ENCODE peak calls at places on chromosome 18, in seven cellular contexts. V is AG04450, D is WTC11, L is fibroblast of the aortic adventitia, Y is nephron progenitor cell, X is psoas muscle, Z is RWPE1. B is an unnamed sample.
A peak's percentile ranks its signal among the peaks of the same experiment; 100 is the strongest.

GRCh38 chr18:79715280-79715679 is 35.7 kb downstream of the CTDP1 start:
- DNase-seq in Z (no peak), X (no peak), Y (no peak), V (no peak), D (no peak), L (no peak), B (no peak)

GRCh38 chr18:28439870-28440269 is 262.9 kb upstream of the CDH2 start:
- DNase-seq in X (no peak), V (no peak), Z (no peak), Y (no peak), D (no peak), L (no peak), B (no peak)

GRCh38 chr18:74861154-74861553 is 263.5 kb downstream of the ZNF407 start:
- DNase-seq in Y (no peak), D (no peak), V (peak; percentile 27), X (no peak), L (peak; percentile 4), Z (no peak), B (no peak)

GRCh38 chr18:56175309-56175708 is 463.1 kb downstream of the TXNL1 start:
- DNase-seq in X (no peak), Z (no peak), Y (no peak), D (no peak), V (no peak), L (no peak), B (no peak)

GRCh38 chr18:702957-703659 is 9.3 kb downstream of the ENOSF1 start:
- DNase-seq in Y (no peak), Z (peak; percentile 89), V (peak; percentile 61), X (no peak), L (peak; percentile 83), D (no peak), B (no peak)

GRCh38 chr18:13179566-13180113 is 38.9 kb upstream of the LDLRAD4 start:
- DNase-seq in X (no peak), V (no peak), L (no peak), Z (no peak), D (no peak), Y (no peak), B (peak; percentile 74)

GRCh38 chr18:3251963-3252277 is 4.3 kb downstream of the MYL12A start:
- DNase-seq in D (no peak), L (peak; percentile 60), Z (no peak), X (no peak), V (no peak), Y (no peak), B (no peak)

GRCh38 chr18:36321636-36322407 is 24.3 kb downstream of the FHOD3 start:
- DNase-seq in Z (peak; percentile 55), D (no peak), Y (no peak), L (no peak), V (no peak), X (no peak), B (no peak)

GRCh38 chr18:34809697-34810096 is 99.6 kb downstream of the DTNA start:
- DNase-seq in L (peak; percentile 46), Y (peak; percentile 34), D (peak; percentile 75), X (peak; percentile 51), Z (no peak), V (no peak), B (peak; percentile 35)

GRCh38 chr18:62788891-62789290 is 73.5 kb downstream of the PHLPP1 start:
- DNase-seq in D (no peak), Y (no peak), V (no peak), Z (no peak), L (no peak), X (no peak), B (peak; percentile 24)

GRCh38 chr18:63267990-63268721 is 51.4 kb downstream of the BCL2 start:
- DNase-seq in Y (peak; percentile 7), D (no peak), X (no peak), V (no peak), L (no peak), Z (no peak), B (no peak)

GRCh38 chr18:55900380-55900779 is 312.4 kb upstream of the TCF4 start:
- DNase-seq in D (no peak), Z (no peak), Y (no peak), X (no peak), L (peak; percentile 75), V (no peak), B (no peak)

GRCh38 chr18:1528964-1529509 is 624.4 kb downstream of the ADCYAP1 start:
- DNase-seq in Y (no peak), X (no peak), V (no peak), Z (no peak), L (no peak), D (no peak), B (no peak)

GRCh38 chr18:79403723-79404566 is 8.2 kb downstream of the NFATC1 start:
- DNase-seq in L (no peak), X (no peak), D (no peak), V (no peak), Y (peak; percentile 1), Z (peak; percentile 73), B (no peak)

GRCh38 chr18:40063488-40063887 is 1891.5 kb upstream of the PIK3C3 start:
- DNase-seq in Z (no peak), D (no peak), L (no peak), X (no peak), Y (no peak), V (no peak), B (no peak)

GRCh38 chr18:59140287-59140885 is 702 bp downstream of the SEC11C start:
- DNase-seq in D (peak; percentile 22), Z (peak; percentile 34), L (peak; percentile 46), V (no peak), X (no peak), Y (peak; percentile 39), B (peak; percentile 33)

GRCh38 chr18:58272779-58273500 is 228.9 kb downstream of the NEDD4L start:
- DNase-seq in Z (no peak), Y (no peak), X (no peak), V (no peak), D (no peak), L (no peak), B (no peak)

GRCh38 chr18:76451475-76452331 is 43.3 kb downstream of the ZNF516 start:
- DNase-seq in L (no peak), D (no peak), V (no peak), Y (peak; percentile 32), Z (no peak), X (no peak), B (no peak)

GRCh38 chr18:35497006-35497333 is 790 bp downstream of the INO80C start:
- DNase-seq in V (no peak), L (peak; percentile 61), Z (peak; percentile 7), Y (no peak), D (no peak), X (no peak), B (peak; percentile 59)

GRCh38 chr18:8660316-8660715 is 45.0 kb upstream of the MTCL1 start:
- DNase-seq in Z (no peak), D (no peak), V (no peak), X (no peak), L (no peak), Y (no peak), B (no peak)

GRCh38 chr18:70578480-70578879 is 289.6 kb downstream of the SOCS6 start:
- DNase-seq in D (peak; percentile 19), V (no peak), Z (no peak), X (peak; percentile 12), L (no peak), Y (peak; percentile 40), B (no peak)
- TF ChIP-seq CTCF in D (no peak), V (no peak), Z (no peak), X (no peak), L (no peak), Y (no peak), B (no peak)

DNA sequence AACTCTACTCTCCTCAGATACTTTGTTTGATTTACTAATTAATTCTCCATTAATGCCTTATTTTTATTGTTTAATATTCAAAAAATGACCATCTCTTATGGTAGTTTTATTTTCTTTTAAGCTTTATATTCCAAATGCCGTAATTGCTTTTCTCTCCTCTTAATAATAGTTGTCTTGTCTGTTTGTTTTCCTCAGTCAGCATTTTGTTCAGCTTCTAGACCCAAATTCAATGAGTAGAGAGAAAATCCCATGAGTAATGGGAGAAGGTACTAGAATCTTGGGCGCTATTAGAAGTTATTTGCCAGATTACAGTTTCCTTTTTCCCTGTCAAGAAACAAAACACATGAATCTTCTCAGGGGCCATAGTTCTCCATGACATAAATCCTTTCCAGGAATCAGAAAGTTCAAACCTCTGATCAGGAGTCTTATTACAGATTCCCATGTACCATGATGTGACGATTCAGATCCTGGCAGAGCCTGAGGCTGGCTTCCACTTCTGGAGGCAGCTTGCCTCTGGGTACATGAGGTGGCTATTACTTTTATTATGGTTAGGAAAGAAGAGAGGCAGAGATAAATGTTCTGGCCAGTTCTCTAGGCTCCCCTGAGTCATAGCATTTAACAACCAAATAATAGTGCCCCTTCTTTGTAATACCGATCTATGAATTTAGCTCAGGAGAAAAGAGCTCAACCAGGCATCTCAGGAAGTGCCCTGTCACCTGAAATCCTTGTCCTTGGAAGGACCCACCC is 485.1 kb upstream of the SETBP1 start:
- DNase-seq in V (no peak), X (no peak), Z (no peak), L (no peak), Y (no peak), D (no peak), B (no peak)
- TF ChIP-seq CTCF in V (no peak), X (no peak), Z (no peak), L (no peak), Y (no peak), D (no peak), B (no peak)

DNA sequence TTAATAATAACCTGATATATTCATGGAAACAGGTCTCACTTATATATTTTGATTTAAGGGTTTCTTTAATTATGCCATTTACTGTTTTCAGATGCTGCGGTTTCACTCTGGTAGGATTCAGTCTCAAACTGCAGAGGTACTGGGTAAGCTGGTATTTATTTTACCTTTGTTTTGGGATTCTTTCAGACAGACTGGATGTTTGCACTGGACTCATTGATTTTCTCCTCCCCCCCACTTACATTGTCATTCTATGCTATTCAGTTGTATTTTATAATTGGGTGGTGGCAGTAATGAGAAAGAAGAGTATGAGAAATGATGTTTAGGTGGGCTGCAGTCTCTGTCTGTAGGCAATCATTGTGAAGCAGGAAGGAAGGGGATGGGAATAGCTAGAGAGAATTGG is 155.6 kb downstream of the AQP4 start:
- DNase-seq in D (no peak), V (no peak), Z (no peak), Y (no peak), L (no peak), X (no peak), B (no peak)
- TF ChIP-seq CTCF in D (no peak), V (no peak), Z (no peak), Y (no peak), L (no peak), X (no peak), B (no peak)

DNA sequence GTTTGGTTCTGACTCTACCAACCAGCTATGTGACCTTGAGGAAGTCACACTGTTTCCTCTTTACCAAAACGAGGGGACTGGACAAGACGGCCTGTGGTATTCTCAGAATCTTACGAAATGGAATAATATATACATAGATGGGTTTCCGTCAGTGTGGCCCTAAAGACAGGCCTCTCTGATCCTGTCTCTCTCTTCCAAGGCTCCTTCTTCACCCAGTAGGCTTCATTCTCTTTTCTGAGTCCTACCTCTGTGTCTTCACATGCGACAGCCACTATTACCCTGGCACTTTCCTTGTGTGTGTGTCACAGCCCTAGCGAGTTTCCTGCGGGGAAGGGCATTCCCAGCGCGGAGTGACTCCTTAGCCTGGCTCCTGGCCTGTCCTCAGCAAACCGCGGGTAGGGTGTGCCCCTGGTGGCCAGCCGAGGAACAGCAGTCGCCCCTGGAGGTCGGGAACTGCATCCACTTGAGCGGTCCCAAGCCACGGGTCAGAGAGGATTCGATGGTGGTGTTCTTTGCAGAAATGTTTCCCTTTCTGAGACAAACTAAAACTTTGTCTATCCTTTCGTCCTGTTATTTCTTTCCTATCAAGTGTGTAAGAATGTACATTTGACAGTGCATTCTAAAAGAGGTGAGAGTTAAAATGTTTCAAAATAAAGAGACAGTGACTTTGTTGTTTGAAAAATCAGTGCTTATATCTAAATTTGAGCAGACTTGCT is 63.3 kb downstream of the RAB31 start:
- DNase-seq in Z (peak; percentile 64), Y (peak; percentile 95), V (no peak), X (peak; percentile 86), L (peak; percentile 54), D (peak; percentile 96), B (peak; percentile 86)
- TF ChIP-seq CTCF in Z (peak; percentile 85), Y (peak; percentile 98), V (peak; percentile 96), X (peak; percentile 98), L (peak; percentile 93), D (peak; percentile 99), B (peak; percentile 99)

GRCh38 chr18:47397671-47398319 is 146.3 kb upstream of the SKOR2 start:
- DNase-seq in Z (no peak), D (peak; percentile 73), V (no peak), L (no peak), X (no peak), Y (peak; percentile 36), B (peak; percentile 10)
- TF ChIP-seq CTCF in Z (no peak), D (peak; percentile 74), V (no peak), L (no peak), X (no peak), Y (peak; percentile 41), B (peak; percentile 35)

B was measured in transverse colon.